ENCODE peak calls at places on chromosomes 11 and 22, in four cellular contexts. Q is astrocyte of the spinal cord, Y is tibial nerve, M is spleen. D is an unnamed sample.

GRCh38 chr11:121486054-121486453 is 33.3 kb upstream of the SORL1-AS1 start:
- DNase-seq in Y (no peak), Q (no peak), M (no peak), D (no peak)

GRCh38 chr11:30560345-30561106 is 25.6 kb downstream of the MPPED2 start:
- DNase-seq in Q (peak), M (no peak), Y (no peak), D (no peak)

GRCh38 chr11:6474423-6474792 is 667 bp upstream of the TRIM3 start:
- DNase-seq in M (no peak), Y (no peak), Q (no peak), D (no peak)

GRCh38 chr11:70567680-70568503 is 169.6 kb downstream of the CTTN start:
- DNase-seq in Q (peak), M (peak), Y (peak), D (peak)

GRCh38 chr11:16322190-16322589 is 34.2 kb downstream of the SOX6 start:
- DNase-seq in Y (no peak), M (no peak), Q (no peak), D (no peak)

GRCh38 chr22:39240841-39241631 is 3.7 kb downstream of the PDGFB start:
- DNase-seq in Y (peak), Q (no peak), M (no peak), D (no peak)

GRCh38 chr11:16960250-16960649 is 54.0 kb downstream of the PLEKHA7 start:
- DNase-seq in Y (no peak), Q (no peak), M (no peak), D (no peak)

GRCh38 chr22:40620464-40621046 is 16.0 kb downstream of the MRTFA start:
- DNase-seq in Q (peak), Y (no peak), M (no peak), D (peak)

GRCh38 chr11:95222817-95223216 is 8.2 kb downstream of the SESN3 start:
- DNase-seq in Q (no peak), Y (no peak), M (no peak), D (no peak)

GRCh38 chr11:114064216-114064615 is 4.7 kb downstream of the ZBTB16 start:
- DNase-seq in Y (no peak), M (no peak), Q (no peak), D (no peak)

GRCh38 chr11:47766363-47767227 is 546 bp downstream of the FNBP4 start:
- DNase-seq in Y (peak), M (peak), Q (peak), D (peak)

GRCh38 chr11:47765086-47765485 is 2.1 kb downstream of the FNBP4 start:
- DNase-seq in Q (no peak), M (no peak), Y (no peak), D (no peak)

GRCh38 chr11:47773882-47774281 is 6.7 kb upstream of the FNBP4 start:
- DNase-seq in M (no peak), Y (no peak), Q (no peak), D (no peak)

GRCh38 chr11:47768090-47768620 is 1.0 kb upstream of the FNBP4 start:
- DNase-seq in Q (peak), M (peak), Y (peak), D (peak)
- TF ChIP-seq CTCF in Q (peak), M (no peak), Y (no peak), D (no peak)

GRCh38 chr11:76721755-76722677 is 51.5 kb upstream of the LRRC32 start:
- DNase-seq in Y (peak), M (peak), Q (peak), D (peak)

GRCh38 chr11:76719686-76720085 is 49.1 kb upstream of the LRRC32 start:
- DNase-seq in Y (no peak), Q (no peak), M (no peak), D (no peak)

GRCh38 chr11:76723548-76723947 is 53.0 kb upstream of the LRRC32 start:
- DNase-seq in M (no peak), Y (no peak), Q (no peak), D (no peak)

GRCh38 chr11:76724162-76724768 is 53.7 kb upstream of the LRRC32 start:
- DNase-seq in Y (no peak), Q (no peak), M (no peak), D (no peak)

GRCh38 chr11:76723142-76723541 is 52.6 kb upstream of the LRRC32 start:
- DNase-seq in M (no peak), Q (no peak), Y (no peak), D (no peak)
- TF ChIP-seq CTCF in M (no peak), Q (no peak), Y (no peak), D (no peak)

DNA sequence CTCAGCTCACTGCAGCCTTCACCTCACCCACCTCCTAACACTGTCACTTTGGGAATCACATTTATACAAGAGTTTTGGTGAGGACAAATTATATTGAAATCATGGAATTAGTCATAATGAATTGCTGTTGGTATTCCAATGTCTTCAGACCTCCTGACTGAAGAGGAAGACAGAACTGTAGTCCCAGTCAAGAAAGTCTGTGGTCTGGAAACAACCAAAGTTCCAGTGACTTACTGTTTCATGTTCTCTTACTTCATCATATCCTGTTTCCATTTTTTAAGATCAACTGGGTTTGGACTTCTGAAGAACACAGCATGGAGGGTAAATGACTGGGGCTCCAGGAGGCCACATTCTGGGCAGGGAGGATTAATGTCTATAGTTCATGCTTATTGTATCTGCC is 43.0 kb upstream of the HIPK3 start:
- DNase-seq in Q (peak), Y (no peak), M (no peak), D (no peak)
- TF ChIP-seq CTCF in Q (no peak), Y (no peak), M (no peak), D (no peak)

GRCh38 chr11:64608636-64609035 is 17.6 kb downstream of the SLC22A12 start:
- DNase-seq in Q (no peak), Y (no peak), M (no peak), D (no peak)
- TF ChIP-seq CTCF in Q (no peak), Y (no peak), M (no peak), D (no peak)

GRCh38 chr11:126512741-126513715 is 157.5 kb downstream of the ST3GAL4 start:
- DNase-seq in Y (no peak), Q (no peak), M (peak), D (no peak)
- TF ChIP-seq CTCF in Y (no peak), Q (no peak), M (no peak), D (no peak)

GRCh38 chr11:12236744-12237101 is 126.3 kb downstream of the MICAL2 start:
- DNase-seq in M (no peak), Q (no peak), Y (no peak), D (no peak)
- TF ChIP-seq CTCF in M (no peak), Q (no peak), Y (no peak), D (no peak)

DNA sequence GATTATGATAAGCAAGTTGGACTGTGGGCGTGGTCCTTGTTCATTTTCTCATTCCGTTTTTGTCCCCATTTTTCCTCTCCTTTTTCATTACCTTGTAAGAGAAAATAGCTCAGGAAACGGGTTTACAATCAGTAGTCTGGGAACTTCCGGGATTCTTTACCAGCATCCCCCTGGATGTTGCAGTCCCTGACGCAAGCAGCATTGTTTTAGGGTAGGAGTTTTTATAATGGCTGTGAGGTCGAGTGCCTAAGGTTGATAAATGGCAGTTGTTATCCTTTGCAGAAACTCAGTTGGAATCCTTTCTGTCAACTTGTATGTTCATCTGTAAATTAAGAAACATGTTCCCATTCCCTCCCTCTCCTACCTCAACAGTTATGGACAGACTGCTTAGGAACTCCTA is 68.3 kb downstream of the ARHGEF12 start:
- DNase-seq in Q (no peak), Y (no peak), M (no peak), D (no peak)
- TF ChIP-seq CTCF in Q (no peak), Y (no peak), M (no peak), D (no peak)

DNA sequence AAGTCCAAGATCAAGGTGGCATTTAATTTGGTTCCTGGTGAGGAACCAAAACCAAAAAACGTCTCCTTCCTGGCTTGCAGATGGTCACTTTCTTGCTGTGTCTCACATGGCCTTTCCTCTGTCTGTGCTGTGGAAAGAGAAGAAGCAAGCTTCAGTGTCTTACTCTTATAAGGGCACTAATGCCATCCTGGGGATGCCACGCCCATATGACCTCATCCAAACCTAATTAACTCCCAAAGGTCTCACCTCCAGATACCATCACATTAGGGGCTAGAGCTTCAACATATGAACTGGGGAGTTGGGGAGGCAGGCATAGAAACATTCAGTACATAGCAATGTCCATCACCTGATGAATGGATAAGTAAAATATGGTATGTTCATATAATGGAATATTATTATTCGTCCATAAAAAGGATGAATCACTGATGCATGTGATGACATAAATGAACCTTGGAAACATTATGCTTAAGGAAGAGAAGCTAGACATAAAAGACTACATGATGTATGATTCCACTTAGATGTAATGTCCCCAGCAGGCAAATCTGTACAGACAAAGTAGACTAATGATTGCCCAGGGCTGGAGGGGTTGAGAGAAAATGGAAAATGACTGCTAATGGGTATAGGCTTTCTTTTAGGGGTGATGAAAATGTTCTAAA is 78.6 kb upstream of the B3GNT6 start:
- DNase-seq in Y (no peak), Q (no peak), M (no peak), D (no peak)
- TF ChIP-seq CTCF in Y (no peak), Q (no peak), M (no peak), D (no peak)

DNA sequence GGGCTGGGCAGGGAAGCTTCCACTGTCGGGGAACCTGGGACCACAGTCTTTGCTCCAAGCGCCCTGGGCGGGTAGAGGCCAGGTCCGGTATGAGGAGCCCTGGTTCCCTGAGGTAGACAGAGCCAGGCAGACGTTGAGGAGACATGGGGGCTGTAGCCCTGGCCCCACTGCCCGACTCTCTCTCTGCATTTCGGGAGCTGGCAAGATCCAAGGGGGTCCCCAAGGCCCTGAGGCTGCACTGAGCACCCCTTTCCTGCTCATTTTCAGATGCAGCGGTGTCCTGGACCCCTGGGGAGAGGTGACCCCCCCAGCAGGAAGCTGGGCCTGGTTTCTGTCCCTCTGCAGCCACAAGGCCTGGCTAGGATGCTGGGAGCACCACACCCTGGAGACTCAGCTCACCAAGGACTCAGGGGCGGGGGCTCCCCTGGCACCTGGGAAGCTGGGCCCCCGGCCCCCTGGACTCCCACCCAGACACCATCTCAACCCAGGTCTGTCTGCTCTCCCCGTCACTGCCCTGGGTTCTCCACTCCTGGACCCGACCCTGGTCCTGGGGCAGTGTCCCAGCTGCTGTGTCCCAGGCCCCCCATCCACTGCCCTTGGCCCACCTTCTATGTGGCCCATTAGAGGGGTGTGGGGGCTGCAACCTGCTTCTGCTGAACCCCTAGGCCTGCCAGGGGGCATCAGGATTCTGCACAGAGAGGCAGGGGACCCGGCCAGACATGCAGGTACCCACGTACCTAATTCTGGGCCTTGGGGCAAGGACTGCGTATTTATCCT is 15.0 kb upstream of the MUC6 start:
- DNase-seq in M (peak), Q (no peak), Y (no peak), D (no peak)
- TF ChIP-seq CTCF in M (no peak), Q (no peak), Y (no peak), D (no peak)

D was measured in MCF 10A.